ENCODE peak calls at places on chromosomes 6 and 20, in eight cellular contexts. M is AG09309, U is neural progenitor cell, Y is mucosa of descending colon, V is K562, Z is cardiac fibroblast, H is thoracic aorta, E is upper lobe of left lung. J is an unnamed sample.

GRCh38 chr20:9068896-9069663 is at the start of gene PLCB4:
- DNase-seq in M (no peak), U (peak), Y (peak), V (peak), Z (peak), H (no peak), E (peak), J (no peak)

GRCh38 chr20:53643031-53643832 is 49.6 kb upstream of the ZNF217 start:
- DNase-seq in M (no peak), U (no peak), Y (peak), V (peak), Z (peak), H (no peak), E (no peak), J (peak)

GRCh38 chr6:27133281-27134227 is 113.9 kb upstream of the PRSS16 start:
- DNase-seq in M (no peak), U (peak), Y (peak), V (no peak), Z (peak), H (no peak), E (peak), J (peak)

GRCh38 chr20:13930246-13930645 is 60.2 kb downstream of the SEL1L2 start:
- DNase-seq in M (no peak), U (no peak), Y (no peak), V (no peak), Z (no peak), H (no peak), E (no peak), J (no peak)

GRCh38 chr6:140480852-140481251 is 1106.4 kb upstream of the CITED2 start:
- DNase-seq in M (peak), U (no peak), Y (no peak), V (no peak), Z (peak), H (no peak), E (no peak), J (no peak)

GRCh38 chr6:22821664-22822320 is 252.4 kb downstream of the HDGFL1 start:
- DNase-seq in M (peak), U (no peak), Y (no peak), V (no peak), Z (peak), H (no peak), E (no peak), J (no peak)

GRCh38 chr6:143232849-143233248 is 172.2 kb downstream of the AIG1 start:
- DNase-seq in M (no peak), U (peak), Y (no peak), V (peak), Z (peak), H (no peak), E (no peak), J (no peak)

GRCh38 chr20:44959082-44959895 is 908 bp downstream of the TOMM34 start:
- DNase-seq in M (no peak), U (peak), Y (no peak), V (no peak), Z (peak), H (peak), E (no peak), J (no peak)

GRCh38 chr6:143806282-143807102 is 36.6 kb upstream of the LTV1 start:
- DNase-seq in M (peak), U (no peak), Y (no peak), V (peak), Z (peak), H (no peak), E (no peak), J (no peak)

GRCh38 chr6:2979819-2980464 is 8.6 kb upstream of the SERPINB6 start:
- DNase-seq in M (no peak), U (no peak), Y (no peak), V (no peak), Z (peak), H (no peak), E (no peak), J (no peak)

GRCh38 chr6:8108759-8109539 is 6.6 kb upstream of the EEF1E1 start:
- DNase-seq in M (no peak), U (no peak), Y (no peak), V (no peak), Z (no peak), H (no peak), E (no peak), J (no peak)

GRCh38 chr20:16528078-16528477 is 45.2 kb downstream of the KIF16B start:
- DNase-seq in M (peak), U (no peak), Y (peak), V (no peak), Z (peak), H (no peak), E (no peak), J (no peak)

GRCh38 chr6:91539451-91539850 is 952.6 kb upstream of the MAP3K7 start:
- DNase-seq in M (no peak), U (no peak), Y (no peak), V (no peak), Z (no peak), H (no peak), E (no peak), J (no peak)

GRCh38 chr20:62025394-62025793 is 40.3 kb downstream of the TAF4 start:
- DNase-seq in M (no peak), U (no peak), Y (no peak), V (no peak), Z (no peak), H (no peak), E (no peak), J (no peak)

GRCh38 chr6:3277251-3277650 is 18.5 kb downstream of the PSMG4 start:
- DNase-seq in M (no peak), U (no peak), Y (no peak), V (no peak), Z (no peak), H (no peak), E (no peak), J (no peak)

GRCh38 chr6:151738267-151738666 is 69.2 kb upstream of the ESR1 start:
- DNase-seq in M (no peak), U (no peak), Y (no peak), V (no peak), Z (no peak), H (no peak), E (no peak), J (no peak)

GRCh38 chr20:17849901-17850673 is 118.5 kb downstream of the SNX5 start:
- DNase-seq in M (peak), U (no peak), Y (no peak), V (no peak), Z (peak), H (peak), E (no peak), J (no peak)

GRCh38 chr6:158131926-158132325 is 36.1 kb downstream of the SERAC1 start:
- DNase-seq in M (no peak), U (peak), Y (no peak), V (peak), Z (peak), H (no peak), E (no peak), J (no peak)

GRCh38 chr20:21808863-21809664 is 103.6 kb downstream of the PAX1 start:
- DNase-seq in M (no peak), U (peak), Y (peak), V (peak), Z (no peak), H (no peak), E (peak), J (peak)

GRCh38 chr6:37473364-37474095 is 26.2 kb downstream of the CCDC167 start:
- DNase-seq in M (no peak), U (no peak), Y (no peak), V (no peak), Z (peak), H (no peak), E (no peak), J (no peak)

GRCh38 chr6:11007715-11008608 is 36.1 kb downstream of the ELOVL2 start:
- DNase-seq in M (peak), U (no peak), Y (no peak), V (no peak), Z (peak), H (no peak), E (no peak), J (no peak)

GRCh38 chr20:57841297-57841866 is 131.6 kb upstream of the PMEPA1 start:
- DNase-seq in M (no peak), U (no peak), Y (no peak), V (no peak), Z (no peak), H (no peak), E (peak), J (no peak)

GRCh38 chr20:5608448-5609161 is 141.6 kb upstream of the SHLD1 start:
- DNase-seq in M (no peak), U (no peak), Y (no peak), V (no peak), Z (peak), H (no peak), E (no peak), J (no peak)

GRCh38 chr6:35562060-35562459 is 49.4 kb upstream of the TULP1 start:
- DNase-seq in M (no peak), U (no peak), Y (no peak), V (no peak), Z (no peak), H (no peak), E (no peak), J (no peak)

GRCh38 chr6:75368864-75369402 is 84.3 kb upstream of the TMEM30A start:
- DNase-seq in M (no peak), U (no peak), Y (no peak), V (no peak), Z (no peak), H (no peak), E (no peak), J (no peak)

GRCh38 chr6:75372884-75373283 is 88.3 kb upstream of the TMEM30A start:
- DNase-seq in M (no peak), U (no peak), Y (no peak), V (no peak), Z (no peak), H (no peak), E (no peak), J (no peak)

GRCh38 chr6:75363304-75363703 is 78.7 kb upstream of the TMEM30A start:
- DNase-seq in M (no peak), U (no peak), Y (no peak), V (no peak), Z (no peak), H (no peak), E (no peak), J (no peak)

DNA sequence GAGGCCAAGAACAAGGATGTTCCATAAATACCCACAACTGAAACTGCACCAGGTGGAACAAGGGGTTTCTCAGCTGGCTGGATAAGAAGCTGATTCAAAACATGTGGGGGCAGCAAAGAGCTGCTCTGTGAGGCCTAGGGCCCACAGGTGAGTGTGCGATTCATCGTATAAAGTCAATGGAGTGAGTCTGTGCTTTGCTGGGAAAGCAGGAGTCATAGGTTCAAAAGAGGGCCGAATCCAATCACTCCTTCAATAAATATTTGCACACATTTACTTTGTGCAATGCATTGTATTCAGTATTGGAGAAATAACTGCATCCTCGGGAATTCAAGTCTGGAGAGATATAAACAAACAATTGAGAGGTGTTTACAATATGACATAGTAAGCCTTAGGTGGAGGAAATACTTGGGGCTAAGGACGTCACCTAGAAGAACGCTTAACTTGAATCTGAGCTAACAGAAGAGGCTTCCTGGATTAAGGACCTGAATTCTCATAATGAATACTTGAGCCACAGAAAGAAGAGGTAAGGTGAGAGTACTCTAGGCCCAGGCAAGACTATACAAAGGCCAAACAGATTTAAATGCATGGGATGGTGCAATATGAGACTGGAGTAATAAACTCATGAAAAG is 83.7 kb upstream of the TMEM30A start:
- DNase-seq in M (no peak), U (peak), Y (no peak), V (no peak), Z (peak), H (no peak), E (no peak), J (no peak)
- TF ChIP-seq CTCF in M (peak), U (peak), Y (no peak), V (peak), Z (peak), H (no peak), E (peak), J (no peak)

GRCh38 chr6:121522771-121523386 is 87.4 kb downstream of the GJA1 start:
- DNase-seq in M (no peak), U (no peak), Y (no peak), V (no peak), Z (no peak), H (no peak), E (no peak), J (no peak)
- H3K4me3 ChIP-seq in M (peak), U (no peak), Y (no peak), V (no peak), Z (peak), H (peak), E (no peak), J (no peak)

GRCh38 chr6:4957521-4958231 is 46.2 kb downstream of the RPP40 start:
- DNase-seq in M (no peak), U (peak), Y (no peak), V (no peak), Z (no peak), H (no peak), E (no peak), J (no peak)
- TF ChIP-seq CTCF in M (peak), U (peak), Y (no peak), V (peak), Z (peak), H (no peak), E (no peak), J (no peak)

DNA sequence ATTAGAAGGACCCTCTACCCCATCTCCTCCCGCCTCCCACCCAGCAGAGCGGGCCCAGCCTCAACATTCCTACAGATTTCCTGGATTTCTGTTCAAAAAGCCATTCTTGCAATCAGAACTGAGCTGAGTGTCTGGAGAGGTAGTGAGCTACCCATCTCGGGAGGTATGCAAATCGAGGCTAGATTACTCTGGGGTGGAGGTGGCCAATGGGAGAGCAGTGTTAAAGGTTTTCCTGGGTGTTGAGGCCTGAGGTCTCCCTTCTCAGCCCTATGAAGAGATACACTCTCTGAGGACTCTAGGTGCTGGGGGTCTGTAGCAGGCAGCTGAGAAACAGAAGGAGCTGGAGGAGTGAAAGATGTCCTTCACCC is 57.0 kb downstream of the CD40 start:
- DNase-seq in M (no peak), U (no peak), Y (no peak), V (no peak), Z (no peak), H (no peak), E (no peak), J (no peak)
- H3K4me3 ChIP-seq in M (no peak), U (peak), Y (no peak), V (no peak), Z (no peak), H (peak), E (no peak), J (no peak)

GRCh38 chr6:1950631-1951030 is 294.8 kb downstream of the GMDS start:
- DNase-seq in M (no peak), U (no peak), Y (no peak), V (no peak), Z (no peak), H (no peak), E (no peak), J (no peak)
- TF ChIP-seq CTCF in M (no peak), U (no peak), Y (no peak), V (no peak), Z (no peak), H (no peak), E (no peak), J (no peak)

GRCh38 chr20:50654899-50655298 is 36.4 kb downstream of the RIPOR3 start:
- DNase-seq in M (peak), U (no peak), Y (no peak), V (no peak), Z (peak), H (no peak), E (no peak), J (no peak)
- H3K4me3 ChIP-seq in M (no peak), U (no peak), Y (no peak), V (no peak), Z (no peak), H (no peak), E (no peak), J (no peak)

GRCh38 chr6:100258752-100259151 is 206.0 kb downstream of the SIM1 start:
- DNase-seq in M (no peak), U (no peak), Y (no peak), V (no peak), Z (no peak), H (no peak), E (no peak), J (no peak)

GRCh38 chr6:100261486-100261885 is 203.2 kb downstream of the SIM1 start:
- DNase-seq in M (no peak), U (no peak), Y (no peak), V (no peak), Z (no peak), H (no peak), E (no peak), J (no peak)

GRCh38 chr6:100255701-100256100 is 209.0 kb downstream of the SIM1 start:
- DNase-seq in M (no peak), U (no peak), Y (no peak), V (no peak), Z (no peak), H (no peak), E (no peak), J (no peak)

GRCh38 chr6:100260584-100260983 is 204.1 kb downstream of the SIM1 start:
- DNase-seq in M (no peak), U (no peak), Y (no peak), V (no peak), Z (no peak), H (no peak), E (no peak), J (no peak)

GRCh38 chr6:100257661-100258395 is 206.9 kb downstream of the SIM1 start:
- DNase-seq in M (no peak), U (peak), Y (no peak), V (peak), Z (peak), H (no peak), E (no peak), J (no peak)
- TF ChIP-seq CTCF in M (no peak), U (peak), Y (no peak), V (peak), Z (no peak), H (no peak), E (no peak), J (no peak)

DNA sequence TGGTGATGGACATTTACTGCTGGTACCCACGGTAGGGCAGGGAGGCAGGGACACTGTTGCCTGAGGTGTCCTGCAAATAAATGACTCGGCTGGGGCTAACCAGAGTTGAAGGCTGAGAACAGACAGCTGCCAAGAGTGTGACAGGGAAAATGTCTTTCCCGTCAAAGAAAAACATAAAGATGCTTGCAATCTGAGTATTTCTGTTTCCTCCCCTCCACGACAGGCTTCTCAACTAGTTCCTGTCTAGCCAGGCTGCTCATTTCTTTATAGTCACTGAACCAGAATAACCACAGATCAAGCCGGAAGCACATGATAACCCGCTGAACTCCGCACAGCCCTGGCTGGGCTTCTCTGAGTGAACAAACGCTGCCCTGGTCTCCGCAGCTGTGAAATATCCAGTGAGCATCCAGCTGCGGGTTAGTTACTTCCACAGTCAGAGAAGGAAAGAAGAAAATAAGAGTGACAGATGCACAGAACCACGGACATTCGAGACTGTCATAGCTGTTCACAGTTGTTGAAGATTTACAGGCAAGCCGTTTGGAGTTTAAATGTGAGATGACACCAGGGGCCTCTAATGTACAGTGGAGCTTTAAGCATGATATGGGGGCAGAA is 299.8 kb upstream of the SUPT3H start:
- DNase-seq in M (no peak), U (no peak), Y (peak), V (no peak), Z (peak), H (no peak), E (no peak), J (peak)
- H3K4me3 ChIP-seq in M (no peak), U (no peak), Y (no peak), V (no peak), Z (no peak), H (peak), E (no peak), J (peak)

DNA sequence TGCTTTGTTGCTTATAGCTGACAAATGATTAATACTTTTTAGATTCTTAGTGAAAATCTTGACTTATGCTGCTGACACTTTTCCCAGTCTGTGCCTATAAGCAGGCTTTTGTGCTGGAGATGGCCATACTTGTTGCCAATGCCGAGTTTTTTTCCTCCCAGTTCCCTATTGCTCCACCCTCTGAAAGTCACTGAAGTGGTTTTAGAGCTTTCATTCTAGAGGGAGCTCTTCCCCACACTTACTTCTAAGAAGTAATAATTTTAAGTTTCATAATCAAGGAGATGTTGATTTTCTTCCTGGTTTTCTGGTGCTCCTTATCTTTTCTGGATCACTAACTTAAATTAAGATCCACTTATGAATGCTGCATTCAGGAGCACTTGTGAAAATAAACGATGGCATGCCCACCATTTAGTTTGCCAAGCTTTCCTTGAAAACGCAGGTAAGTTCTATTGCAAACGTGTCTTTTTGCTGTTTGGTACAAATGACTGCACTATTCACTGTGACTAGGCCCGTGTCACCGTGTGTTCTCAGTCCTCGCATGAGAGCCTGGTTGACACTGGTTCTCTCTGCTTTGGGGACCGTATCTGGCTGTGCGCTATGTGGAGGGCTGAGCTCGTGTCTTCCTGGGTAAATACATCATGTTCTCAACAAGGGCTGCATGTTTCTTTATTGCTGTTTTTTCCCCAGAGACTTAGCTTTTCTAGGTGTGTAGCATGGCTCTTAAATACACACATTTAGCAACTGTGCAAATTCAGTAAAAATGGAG is 50.2 kb downstream of the GFRA4 start:
- DNase-seq in M (no peak), U (no peak), Y (no peak), V (no peak), Z (peak), H (no peak), E (no peak), J (no peak)
- TF ChIP-seq CTCF in M (no peak), U (no peak), Y (no peak), V (no peak), Z (no peak), H (no peak), E (no peak), J (no peak)